ENCODE peak calls at places on chromosome 11, in five cellular contexts. One of them, this sample, is unnamed.

GRCh38 chr11:113874096-113874919 is 1.1 kb downstream of the USP28 start:
- DNase-seq in heart left ventricle: no peak
- DNase-seq in cardiac muscle cell: peak; percentile 53
- DNase-seq in HT1080: no peak
- DNase-seq in NCI-H1694 treated with DMSO at 0.1 percent for 48 hours: no peak
- DNase-seq in this sample: no peak

GRCh38 chr11:93477684-93478234 is 65.4 kb downstream of the SMCO4 start:
- DNase-seq in cardiac muscle cell: no peak
- DNase-seq in HT1080: no peak
- DNase-seq in heart left ventricle: no peak
- DNase-seq in NCI-H1694 treated with DMSO at 0.1 percent for 48 hours: no peak
- DNase-seq in this sample: no peak

GRCh38 chr11:10886652-10887250 is 28.9 kb upstream of the ZBED5 start:
- DNase-seq in cardiac muscle cell: no peak
- DNase-seq in NCI-H1694 treated with DMSO at 0.1 percent for 48 hours: no peak
- DNase-seq in heart left ventricle: no peak
- DNase-seq in HT1080: no peak
- DNase-seq in this sample: no peak

GRCh38 chr11:3840289-3840869 is 380 bp downstream of the RHOG start:
- DNase-seq in cardiac muscle cell: peak; percentile 79
- DNase-seq in HT1080: peak; percentile 34
- DNase-seq in NCI-H1694 treated with DMSO at 0.1 percent for 48 hours: no peak
- DNase-seq in heart left ventricle: no peak
- DNase-seq in this sample: no peak

GRCh38 chr11:1199689-1200610 is 22.9 kb upstream of the MUC5B start:
- DNase-seq in HT1080: no peak
- DNase-seq in heart left ventricle: peak; percentile 10
- DNase-seq in cardiac muscle cell: no peak
- DNase-seq in NCI-H1694 treated with DMSO at 0.1 percent for 48 hours: no peak
- DNase-seq in this sample: no peak

GRCh38 chr11:120061036-120061760 is 76.7 kb downstream of the TRIM29 start:
- DNase-seq in heart left ventricle: no peak
- DNase-seq in cardiac muscle cell: no peak
- DNase-seq in HT1080: peak; percentile 44
- DNase-seq in NCI-H1694 treated with DMSO at 0.1 percent for 48 hours: no peak
- DNase-seq in this sample: peak; percentile 7

GRCh38 chr11:97937501-97937900 is 1083.2 kb upstream of the CNTN5 start:
- DNase-seq in NCI-H1694 treated with DMSO at 0.1 percent for 48 hours: no peak
- DNase-seq in HT1080: peak; percentile 17
- DNase-seq in heart left ventricle: no peak
- DNase-seq in cardiac muscle cell: no peak
- DNase-seq in this sample: peak; percentile 58

GRCh38 chr11:66476173-66476840 is 3.9 kb upstream of the DPP3 start:
- DNase-seq in HT1080: no peak
- DNase-seq in heart left ventricle: no peak
- DNase-seq in cardiac muscle cell: no peak
- DNase-seq in NCI-H1694 treated with DMSO at 0.1 percent for 48 hours: no peak
- DNase-seq in this sample: no peak

GRCh38 chr11:41201156-41201555 is 258.3 kb downstream of the LRRC4C start:
- DNase-seq in HT1080: peak; percentile 31
- DNase-seq in cardiac muscle cell: peak; percentile 72
- DNase-seq in heart left ventricle: no peak
- DNase-seq in NCI-H1694 treated with DMSO at 0.1 percent for 48 hours: no peak
- DNase-seq in this sample: no peak

GRCh38 chr11:125215951-125216350 is 51.4 kb downstream of the PKNOX2 start:
- DNase-seq in cardiac muscle cell: no peak
- DNase-seq in HT1080: no peak
- DNase-seq in NCI-H1694 treated with DMSO at 0.1 percent for 48 hours: no peak
- DNase-seq in heart left ventricle: no peak
- DNase-seq in this sample: peak; percentile 29

GRCh38 chr11:130592056-130592455 is 143.6 kb downstream of the ADAMTS15 start:
- DNase-seq in HT1080: peak; percentile 57
- DNase-seq in NCI-H1694 treated with DMSO at 0.1 percent for 48 hours: no peak
- DNase-seq in heart left ventricle: no peak
- DNase-seq in cardiac muscle cell: no peak
- DNase-seq in this sample: peak; percentile 41

GRCh38 chr11:69648679-69649575 is 8.0 kb downstream of the CCND1 start:
- DNase-seq in NCI-H1694 treated with DMSO at 0.1 percent for 48 hours: no peak
- DNase-seq in cardiac muscle cell: no peak
- DNase-seq in heart left ventricle: no peak
- DNase-seq in HT1080: no peak
- DNase-seq in this sample: no peak

GRCh38 chr11:35796542-35796941 is 134.0 kb downstream of the TRIM44 start:
- DNase-seq in cardiac muscle cell: no peak
- DNase-seq in NCI-H1694 treated with DMSO at 0.1 percent for 48 hours: no peak
- DNase-seq in heart left ventricle: no peak
- DNase-seq in HT1080: peak; percentile 92
- DNase-seq in this sample: peak; percentile 22

GRCh38 chr11:17256512-17256911 is 20.0 kb upstream of the NUCB2 start:
- DNase-seq in cardiac muscle cell: no peak
- DNase-seq in heart left ventricle: no peak
- DNase-seq in NCI-H1694 treated with DMSO at 0.1 percent for 48 hours: no peak
- DNase-seq in HT1080: peak; percentile 90
- DNase-seq in this sample: peak; percentile 99

GRCh38 chr11:13135385-13136271 is 126.5 kb downstream of the RASSF10 start:
- DNase-seq in NCI-H1694 treated with DMSO at 0.1 percent for 48 hours: no peak
- DNase-seq in cardiac muscle cell: peak; percentile 78
- DNase-seq in heart left ventricle: no peak
- DNase-seq in HT1080: peak; percentile 88
- DNase-seq in this sample: peak; percentile 93

GRCh38 chr11:110156503-110156902 is 63.3 kb downstream of the ZC3H12C start:
- DNase-seq in NCI-H1694 treated with DMSO at 0.1 percent for 48 hours: no peak
- DNase-seq in cardiac muscle cell: no peak
- DNase-seq in heart left ventricle: no peak
- DNase-seq in HT1080: no peak
- DNase-seq in this sample: no peak

GRCh38 chr11:100562102-100562501 is 125.0 kb upstream of the ARHGAP42 start:
- DNase-seq in heart left ventricle: no peak
- DNase-seq in cardiac muscle cell: no peak
- DNase-seq in HT1080: peak; percentile 73
- DNase-seq in NCI-H1694 treated with DMSO at 0.1 percent for 48 hours: no peak
- DNase-seq in this sample: peak; percentile 83

GRCh38 chr11:19403196-19403895 is 162.6 kb upstream of the E2F8 start:
- DNase-seq in cardiac muscle cell: no peak
- DNase-seq in HT1080: no peak
- DNase-seq in heart left ventricle: no peak
- DNase-seq in NCI-H1694 treated with DMSO at 0.1 percent for 48 hours: no peak
- DNase-seq in this sample: no peak

GRCh38 chr11:124194696-124195418 is 11.7 kb downstream of the OR10D3 start:
- DNase-seq in heart left ventricle: peak; percentile 29
- DNase-seq in HT1080: peak; percentile 53
- DNase-seq in NCI-H1694 treated with DMSO at 0.1 percent for 48 hours: peak; percentile 6
- DNase-seq in cardiac muscle cell: peak; percentile 32
- DNase-seq in this sample: peak; percentile 55

GRCh38 chr11:36056160-36056751 is 112.4 kb downstream of the LDLRAD3 start:
- DNase-seq in HT1080: peak; percentile 21
- DNase-seq in cardiac muscle cell: peak; percentile 58
- DNase-seq in heart left ventricle: no peak
- DNase-seq in NCI-H1694 treated with DMSO at 0.1 percent for 48 hours: peak; percentile 24
- DNase-seq in this sample: peak; percentile 53

GRCh38 chr11:63999349-64000025 is 13.2 kb downstream of the OTUB1 start:
- DNase-seq in HT1080: no peak
- DNase-seq in cardiac muscle cell: peak; percentile 74
- DNase-seq in heart left ventricle: no peak
- DNase-seq in NCI-H1694 treated with DMSO at 0.1 percent for 48 hours: no peak
- DNase-seq in this sample: peak; percentile 33

GRCh38 chr11:134639586-134640330 is 227.7 kb upstream of the B3GAT1 start:
- DNase-seq in HT1080: peak; percentile 64
- DNase-seq in NCI-H1694 treated with DMSO at 0.1 percent for 48 hours: no peak
- DNase-seq in cardiac muscle cell: no peak
- DNase-seq in heart left ventricle: no peak
- DNase-seq in this sample: no peak

GRCh38 chr11:6568191-6568918 is 35.1 kb downstream of the RRP8 start:
- DNase-seq in HT1080: peak; percentile 55
- DNase-seq in NCI-H1694 treated with DMSO at 0.1 percent for 48 hours: no peak
- DNase-seq in cardiac muscle cell: peak; percentile 70
- DNase-seq in heart left ventricle: peak; percentile 82
- DNase-seq in this sample: peak; percentile 82

GRCh38 chr11:17431139-17431538 is 42.7 kb upstream of the KCNJ11 start:
- DNase-seq in cardiac muscle cell: no peak
- DNase-seq in heart left ventricle: no peak
- DNase-seq in HT1080: no peak
- DNase-seq in NCI-H1694 treated with DMSO at 0.1 percent for 48 hours: no peak
- DNase-seq in this sample: no peak

GRCh38 chr11:131977231-131977630 is 606.8 kb downstream of the NTM start:
- DNase-seq in HT1080: peak; percentile 78
- DNase-seq in heart left ventricle: no peak
- DNase-seq in NCI-H1694 treated with DMSO at 0.1 percent for 48 hours: no peak
- DNase-seq in cardiac muscle cell: no peak
- DNase-seq in this sample: peak; percentile 53

GRCh38 chr11:9574556-9574805 is 1.0 kb downstream of the WEE1 start:
- DNase-seq in HT1080: no peak
- DNase-seq in heart left ventricle: peak; percentile 59
- DNase-seq in cardiac muscle cell: no peak
- DNase-seq in NCI-H1694 treated with DMSO at 0.1 percent for 48 hours: no peak
- DNase-seq in this sample: peak; percentile 17

GRCh38 chr11:73236879-73237278 is 18.8 kb downstream of the P2RY2 start:
- DNase-seq in HT1080: no peak
- DNase-seq in heart left ventricle: peak; percentile 75
- DNase-seq in NCI-H1694 treated with DMSO at 0.1 percent for 48 hours: no peak
- DNase-seq in cardiac muscle cell: peak; percentile 58
- DNase-seq in this sample: peak; percentile 43

GRCh38 chr11:35177370-35177769 is 38.4 kb downstream of the CD44 start:
- DNase-seq in HT1080: no peak
- DNase-seq in cardiac muscle cell: peak; percentile 59
- DNase-seq in NCI-H1694 treated with DMSO at 0.1 percent for 48 hours: no peak
- DNase-seq in heart left ventricle: no peak
- DNase-seq in this sample: no peak

GRCh38 chr11:132779487-132779886 is 752.8 kb downstream of the OPCML start:
- DNase-seq in cardiac muscle cell: peak; percentile 62
- DNase-seq in heart left ventricle: no peak
- DNase-seq in NCI-H1694 treated with DMSO at 0.1 percent for 48 hours: no peak
- DNase-seq in HT1080: no peak
- DNase-seq in this sample: no peak

GRCh38 chr11:132111781-132112380 is 741.5 kb downstream of the NTM start:
- DNase-seq in HT1080: peak; percentile 90
- DNase-seq in NCI-H1694 treated with DMSO at 0.1 percent for 48 hours: no peak
- DNase-seq in cardiac muscle cell: no peak
- DNase-seq in heart left ventricle: no peak
- DNase-seq in this sample: peak; percentile 69

GRCh38 chr11:70467196-70468085 is 69.1 kb downstream of the CTTN start:
- DNase-seq in HT1080: peak; percentile 27
- DNase-seq in NCI-H1694 treated with DMSO at 0.1 percent for 48 hours: peak; percentile 71
- DNase-seq in cardiac muscle cell: peak; percentile 77
- DNase-seq in heart left ventricle: peak; percentile 59
- DNase-seq in this sample: peak; percentile 33

GRCh38 chr11:132874638-132875037 is 657.7 kb downstream of the OPCML start:
- DNase-seq in heart left ventricle: no peak
- DNase-seq in HT1080: peak; percentile 94
- DNase-seq in cardiac muscle cell: no peak
- DNase-seq in NCI-H1694 treated with DMSO at 0.1 percent for 48 hours: no peak
- DNase-seq in this sample: no peak

GRCh38 chr11:92128026-92128425 is 96.6 kb upstream of the FAT3 start:
- DNase-seq in heart left ventricle: no peak
- DNase-seq in HT1080: no peak
- DNase-seq in cardiac muscle cell: no peak
- DNase-seq in NCI-H1694 treated with DMSO at 0.1 percent for 48 hours: no peak
- DNase-seq in this sample: no peak

GRCh38 chr11:112588252-112588668 is 327.6 kb upstream of the PLET1 start:
- DNase-seq in NCI-H1694 treated with DMSO at 0.1 percent for 48 hours: peak; percentile 66
- DNase-seq in HT1080: peak; percentile 86
- DNase-seq in heart left ventricle: peak; percentile 76
- DNase-seq in cardiac muscle cell: peak; percentile 92
- DNase-seq in this sample: peak; percentile 77

GRCh38 chr11:114762437-114762836 is 84.1 kb downstream of the NXPE2 start:
- DNase-seq in NCI-H1694 treated with DMSO at 0.1 percent for 48 hours: no peak
- DNase-seq in HT1080: peak; percentile 41
- DNase-seq in heart left ventricle: peak; percentile 59
- DNase-seq in cardiac muscle cell: peak; percentile 80
- DNase-seq in this sample: peak; percentile 62